ENCODE peak calls at places on chromosome 14, in six cellular contexts. O is ELR, L is breast epithelium, T is nucleus accumbens, A is astrocyte of the spinal cord, W is occipital lobe. F is an unnamed sample.

GRCh38 chr14:52703225-52703624 is 3.8 kb upstream of the PSMC6 start:
- DNase-seq in O (peak; percentile 89), L (no peak), T (no peak), A (peak; percentile 93), W (peak; percentile 1), F (no peak)

GRCh38 chr14:47822326-47822725 is 146.9 kb upstream of the MDGA2 start:
- DNase-seq in O (no peak), L (no peak), T (no peak), A (no peak), W (no peak), F (no peak)

GRCh38 chr14:34212574-34212973 is 249.5 kb downstream of the SPTSSA start:
- DNase-seq in O (no peak), L (no peak), T (no peak), A (no peak), W (no peak), F (no peak)

GRCh38 chr14:45251912-45252311 is 1.1 kb downstream of the MIS18BP1 start:
- DNase-seq in O (peak; percentile 52), L (no peak), T (no peak), A (peak; percentile 36), W (no peak), F (no peak)

GRCh38 chr14:91417983-91418386 is 365 bp upstream of the CCDC88C start:
- DNase-seq in O (no peak), L (no peak), T (no peak), A (no peak), W (no peak), F (no peak)

GRCh38 chr14:22164616-22165015 is 424.4 kb downstream of the DAD1 start:
- DNase-seq in O (no peak), L (no peak), T (no peak), A (peak; percentile 19), W (no peak), F (no peak)

GRCh38 chr14:22155582-22155981 is 433.4 kb downstream of the DAD1 start:
- DNase-seq in O (no peak), L (no peak), T (no peak), A (no peak), W (no peak), F (no peak)

GRCh38 chr14:44700694-44701093 is 193.6 kb upstream of the FSCB start:
- DNase-seq in O (no peak), L (no peak), T (no peak), A (no peak), W (no peak), F (no peak)

GRCh38 chr14:64682173-64682710 is 22.0 kb upstream of the PLEKHG3 start:
- DNase-seq in O (no peak), L (no peak), T (peak; percentile 71), A (peak; percentile 62), W (peak; percentile 59), F (peak; percentile 64)

GRCh38 chr14:86912689-86913088 is 1080.3 kb downstream of the GALC start:
- DNase-seq in O (no peak), L (no peak), T (no peak), A (no peak), W (no peak), F (no peak)

GRCh38 chr14:43528321-43528720 is 978.8 kb downstream of the FSCB start:
- DNase-seq in O (no peak), L (no peak), T (no peak), A (no peak), W (no peak), F (no peak)

GRCh38 chr14:23345987-23346692 is 6.5 kb downstream of the SLC22A17 start:
- DNase-seq in O (no peak), L (no peak), T (no peak), A (no peak), W (no peak), F (no peak)

GRCh38 chr14:52845079-52845478 is 53.7 kb upstream of the GNPNAT1 start:
- DNase-seq in O (no peak), L (no peak), T (no peak), A (no peak), W (no peak), F (no peak)

GRCh38 chr14:99284254-99285004 is 12.4 kb upstream of the BCL11B start:
- DNase-seq in O (no peak), L (no peak), T (no peak), A (no peak), W (no peak), F (no peak)

GRCh38 chr14:20415723-20416622 is 2.7 kb upstream of the TEP1 start:
- DNase-seq in O (peak; percentile 67), L (no peak), T (no peak), A (peak; percentile 64), W (no peak), F (no peak)

GRCh38 chr14:77804592-77804991 is 4.7 kb downstream of the ADCK1 start:
- DNase-seq in O (peak; percentile 48), L (no peak), T (no peak), A (no peak), W (no peak), F (no peak)

GRCh38 chr14:49619730-49620129 is 696 bp downstream of the RPL36AL start:
- DNase-seq in O (peak; percentile 24), L (no peak), T (no peak), A (no peak), W (no peak), F (no peak)

GRCh38 chr14:22460461-22461195 is 128.4 kb downstream of the DAD1 start:
- DNase-seq in O (no peak), L (no peak), T (no peak), A (no peak), W (no peak), F (no peak)

F was measured in left ventricle myocardium inferior.